ENCODE peak calls at places on chromosome 13, in nine cellular contexts. B, X, T, L, K, O, H, A and R are unnamed samples.

GRCh38 chr13:41533266-41533665 is 75.9 kb downstream of the RGCC start:
- DNase-seq in B (no peak), X (no peak), T (no peak), L (no peak), K (no peak), O (no peak), H (no peak), A (no peak), R (no peak)

GRCh38 chr13:29339386-29340272 is 255.9 kb downstream of the SLC7A1 start:
- DNase-seq in B (no peak), X (no peak), T (no peak), L (no peak), K (no peak), O (no peak), H (no peak), A (no peak), R (no peak)

GRCh38 chr13:99351772-99352171 is 44.6 kb upstream of the GPR183 start:
- DNase-seq in B (no peak), X (no peak), T (no peak), L (no peak), K (no peak), O (no peak), H (no peak), A (no peak), R (no peak)

GRCh38 chr13:77779461-77780272 is 82.2 kb downstream of the SLAIN1 start:
- DNase-seq in B (no peak), X (peak; percentile 8), T (no peak), L (peak; percentile 90), K (peak; percentile 56), O (no peak), H (peak; percentile 77), A (peak; percentile 66), R (no peak)

GRCh38 chr13:66933994-66934393 is 296.1 kb downstream of the PCDH9 start:
- DNase-seq in B (no peak), X (no peak), T (no peak), L (peak; percentile 22), K (no peak), O (no peak), H (peak; percentile 84), A (no peak), R (no peak)

GRCh38 chr13:44768233-44768632 is 192.1 kb upstream of the TSC22D1 start:
- DNase-seq in B (no peak), X (no peak), T (no peak), L (peak; percentile 30), K (no peak), O (no peak), H (no peak), A (no peak), R (no peak)

GRCh38 chr13:47503468-47503867 is 497.6 kb downstream of the SUCLA2 start:
- DNase-seq in B (no peak), X (no peak), T (no peak), L (no peak), K (no peak), O (no peak), H (no peak), A (no peak), R (no peak)

GRCh38 chr13:105343134-105343806 is 1192.2 kb downstream of the EFNB2 start:
- DNase-seq in B (no peak), X (no peak), T (no peak), L (peak; percentile 47), K (no peak), O (no peak), H (peak; percentile 70), A (no peak), R (no peak)

GRCh38 chr13:74667656-74668055 is 533.5 kb upstream of the KLF12 start:
- DNase-seq in B (no peak), X (no peak), T (no peak), L (no peak), K (no peak), O (no peak), H (no peak), A (no peak), R (no peak)

GRCh38 chr13:27005556-27005955 is 166.1 kb downstream of the USP12 start:
- DNase-seq in B (no peak), X (no peak), T (peak; percentile 62), L (peak; percentile 35), K (no peak), O (no peak), H (no peak), A (no peak), R (no peak)

GRCh38 chr13:24923305-24923640 is 159.3 kb downstream of the RNF17 start:
- DNase-seq in B (no peak), X (no peak), T (no peak), L (peak; percentile 88), K (no peak), O (no peak), H (peak; percentile 88), A (peak; percentile 33), R (no peak)

GRCh38 chr13:67792151-67792665 is 562.1 kb upstream of the PCDH9 start:
- DNase-seq in B (no peak), X (no peak), T (no peak), L (no peak), K (no peak), O (no peak), H (peak; percentile 4), A (no peak), R (no peak)

GRCh38 chr13:66896933-66897332 is 333.2 kb downstream of the PCDH9 start:
- DNase-seq in B (no peak), X (no peak), T (no peak), L (no peak), K (no peak), O (no peak), H (no peak), A (no peak), R (no peak)

GRCh38 chr13:27355894-27356293 is 68.5 kb upstream of the GTF3A start:
- DNase-seq in B (no peak), X (no peak), T (no peak), L (no peak), K (no peak), O (peak; percentile 55), H (no peak), A (no peak), R (no peak)

GRCh38 chr13:76383671-76384461 is 502.3 kb downstream of the KCTD12 start:
- DNase-seq in B (no peak), X (peak; percentile 17), T (no peak), L (peak; percentile 83), K (peak; percentile 58), O (no peak), H (peak; percentile 97), A (peak; percentile 5), R (no peak)

GRCh38 chr13:106038752-106039151 is 496.7 kb downstream of the EFNB2 start:
- DNase-seq in B (no peak), X (no peak), T (no peak), L (peak; percentile 66), K (no peak), O (no peak), H (peak; percentile 91), A (no peak), R (no peak)

GRCh38 chr13:22915442-22916082 is 265.2 kb upstream of the SGCG start:
- DNase-seq in B (peak; percentile 57), X (no peak), T (peak; percentile 76), L (peak; percentile 49), K (peak; percentile 55), O (peak; percentile 88), H (peak; percentile 48), A (no peak), R (peak; percentile 90)
- TF ChIP-seq CTCF in B (no peak), X (no peak), T (no peak), L (no peak), K (no peak), O (peak; percentile 57), H (no peak), A (no peak), R (peak; percentile 37)

GRCh38 chr13:35502456-35502855 is 26.0 kb upstream of the MAB21L1 start:
- DNase-seq in B (no peak), X (no peak), T (no peak), L (no peak), K (no peak), O (no peak), H (no peak), A (no peak), R (no peak)

GRCh38 chr13:35496761-35497386 is 20.4 kb upstream of the MAB21L1 start:
- DNase-seq in B (no peak), X (no peak), T (no peak), L (peak; percentile 54), K (no peak), O (no peak), H (no peak), A (no peak), R (no peak)

GRCh38 chr13:35499131-35500051 is 22.9 kb upstream of the MAB21L1 start:
- DNase-seq in B (no peak), X (no peak), T (no peak), L (no peak), K (no peak), O (no peak), H (no peak), A (no peak), R (no peak)

GRCh38 chr13:35501721-35502235 is 25.3 kb upstream of the MAB21L1 start:
- DNase-seq in B (no peak), X (no peak), T (no peak), L (no peak), K (no peak), O (no peak), H (no peak), A (no peak), R (no peak)

GRCh38 chr13:35500071-35500595 is 23.6 kb upstream of the MAB21L1 start:
- DNase-seq in B (no peak), X (no peak), T (no peak), L (no peak), K (no peak), O (no peak), H (no peak), A (no peak), R (no peak)
- TF ChIP-seq CTCF in B (no peak), X (no peak), T (no peak), L (no peak), K (no peak), O (no peak), H (no peak), A (no peak), R (no peak)

GRCh38 chr13:30934381-30934780 is 1.9 kb downstream of the TEX26 start:
- DNase-seq in B (no peak), X (no peak), T (no peak), L (no peak), K (no peak), O (peak; percentile 66), H (no peak), A (no peak), R (no peak)
- TF ChIP-seq CTCF in B (no peak), X (no peak), T (no peak), L (peak; percentile 14), K (no peak), O (peak; percentile 60), H (peak; percentile 29), A (no peak), R (peak; percentile 29)

DNA sequence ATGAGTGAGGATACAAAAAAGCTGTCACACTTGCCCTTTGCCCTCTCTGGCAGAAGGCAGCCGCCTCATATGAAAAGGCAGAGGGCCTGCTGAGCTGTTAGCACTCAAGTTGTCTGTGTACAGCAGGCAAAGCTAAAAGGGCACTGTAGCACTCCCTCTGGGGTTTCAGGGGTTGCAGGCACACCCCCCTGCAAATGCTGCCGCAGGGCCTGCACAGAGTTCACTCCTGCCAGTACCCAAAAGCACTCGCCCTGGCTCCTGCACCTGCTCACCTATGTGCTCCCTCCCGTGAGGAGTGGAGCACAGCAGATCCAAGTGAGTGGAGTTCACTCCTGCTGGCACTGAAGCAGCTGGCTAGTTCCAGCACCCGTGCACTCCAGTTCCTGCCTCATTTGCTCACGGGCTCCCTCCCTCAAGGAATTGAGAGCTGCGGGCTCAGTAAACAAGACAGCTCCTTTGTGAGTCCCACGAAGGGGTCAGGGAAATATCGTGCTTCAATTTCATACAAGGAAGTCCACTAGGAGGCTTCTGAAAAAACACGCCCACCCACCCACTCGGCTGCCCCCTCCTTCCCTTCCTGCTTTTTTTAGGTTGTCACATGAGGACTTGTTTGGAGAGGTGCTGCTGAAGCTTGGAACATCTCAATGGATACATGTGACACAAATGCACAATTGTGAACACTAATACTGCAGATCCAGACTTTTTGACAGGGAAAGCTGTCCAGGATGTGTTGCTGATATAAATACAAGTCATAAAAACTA is 9.9 kb upstream of the RCBTB2 start:
- DNase-seq in B (peak; percentile 28), X (no peak), T (no peak), L (peak; percentile 63), K (no peak), O (peak; percentile 52), H (no peak), A (peak; percentile 46), R (no peak)
- TF ChIP-seq CTCF in B (peak; percentile 11), X (no peak), T (no peak), L (peak; percentile 5), K (no peak), O (no peak), H (peak; percentile 1), A (no peak), R (peak; percentile 48)